ENCODE peak calls at places on chromosomes 16 and 17, in eight cellular contexts. K is stomach, S is HCT116, R is GM12878, J is spleen, U is Panc1, V is H1, M is esophagus muscularis mucosa. Y is an unnamed sample. For H3K9me3, the result is how much of the 10 kb centered on the place peaks cover.

GRCh38 chr17:69967910-69968411 is 107.1 kb upstream of the KCNJ16 start:
- DNase-seq in K (no peak), M (no peak), U (no peak), R (no peak), S (no peak), V (no peak), J (no peak), Y (no peak)

GRCh38 chr17:49875690-49876089 is 27.8 kb upstream of the TAC4 start:
- DNase-seq in R (no peak), U (no peak), J (no peak), V (no peak), M (no peak), S (no peak), K (no peak), Y (no peak)

GRCh38 chr17:74491645-74492044 is 25.2 kb downstream of the CD300A start:
- DNase-seq in K (no peak), R (no peak), M (no peak), S (no peak), U (no peak), V (no peak), J (no peak), Y (no peak)

GRCh38 chr16:593406-593805 is 3.5 kb downstream of the RAB40C start:
- DNase-seq in K (peak), U (no peak), M (no peak), R (no peak), S (no peak), V (no peak), J (no peak), Y (no peak)

GRCh38 chr16:57834936-57835335 is 32.6 kb upstream of the KIFC3 start:
- DNase-seq in K (no peak), S (no peak), V (no peak), R (no peak), M (no peak), U (no peak), J (no peak), Y (no peak)

GRCh38 chr17:32907583-32907982 is 20.4 kb upstream of the TMEM98 start:
- DNase-seq in U (no peak), M (no peak), R (no peak), K (no peak), J (no peak), V (no peak), S (no peak), Y (no peak)

GRCh38 chr16:2842340-2843000 is 12.4 kb downstream of the ZG16B start:
- DNase-seq in U (no peak), R (no peak), J (peak), V (peak), S (peak), M (no peak), K (peak), Y (no peak)

GRCh38 chr16:27208081-27208692 is 4.9 kb downstream of the KDM8 start:
- DNase-seq in S (no peak), M (no peak), U (no peak), V (no peak), R (no peak), J (no peak), K (no peak), Y (no peak)

GRCh38 chr16:53945996-53946395 is 242.0 kb downstream of the FTO start:
- DNase-seq in M (no peak), K (no peak), R (no peak), J (no peak), S (peak), V (no peak), U (peak), Y (no peak)

DNA sequence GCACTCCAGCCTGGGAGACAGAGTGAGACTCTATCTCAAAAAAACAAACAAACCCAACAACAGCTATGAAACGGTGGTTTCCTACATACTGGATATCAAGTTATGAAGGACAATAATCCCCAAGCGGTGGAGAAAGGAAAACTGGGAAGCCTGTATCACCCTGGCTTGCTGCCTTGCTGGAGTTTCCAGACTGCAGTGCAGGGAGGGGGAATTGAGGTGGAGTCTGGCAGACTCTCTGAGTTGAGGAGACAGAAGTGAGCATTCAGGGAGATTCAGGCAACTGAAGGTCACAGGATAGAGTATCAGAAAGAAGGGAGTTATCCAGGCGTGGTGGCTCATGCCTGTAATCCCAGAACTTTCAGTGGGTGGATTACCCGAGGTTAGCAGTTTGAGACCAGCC is 11.9 kb downstream of the QRICH2 start:
- DNase-seq in R (no peak), S (no peak), K (no peak), V (no peak), M (no peak), J (no peak), U (no peak), Y (no peak)
- TF ChIP-seq POLR2AphosphoS5 in R (no peak), S (no peak), K (no peak), V (no peak), M (no peak), J (no peak), U (no peak), Y (no peak)

GRCh38 chr17:72063262-72063661 is 57.6 kb upstream of the SOX9 start:
- DNase-seq in J (no peak), S (no peak), U (no peak), V (no peak), M (no peak), R (no peak), K (no peak), Y (no peak)
- H3K9me3 ChIP-seq in J (under half), S (under half), U (under half), V (under half), M (under half), R (under half), K (under half), Y (under half)

DNA sequence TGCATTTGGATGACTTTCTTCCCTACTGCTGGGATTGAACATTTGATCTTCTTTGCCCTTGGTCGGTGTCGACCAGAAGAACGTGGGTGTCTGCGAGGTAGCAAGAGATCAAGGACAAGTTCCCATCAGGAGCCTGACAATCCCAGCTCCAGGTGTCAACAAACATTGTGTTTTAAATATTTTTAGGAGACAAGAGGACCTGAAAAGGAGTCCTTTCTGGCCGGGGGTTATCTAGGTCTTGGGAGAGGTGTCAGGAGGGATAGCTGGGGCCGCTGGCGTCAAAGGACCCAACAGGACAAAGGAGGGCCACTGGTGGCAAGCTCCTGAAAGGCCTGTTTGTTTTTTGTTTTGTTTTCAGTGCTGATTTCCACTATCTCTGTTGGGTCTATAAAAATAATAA is 308.4 kb upstream of the ERCC4 start:
- DNase-seq in M (no peak), K (no peak), J (no peak), R (no peak), V (no peak), S (no peak), U (no peak), Y (no peak)
- TF ChIP-seq POLR2AphosphoS5 in M (no peak), K (no peak), J (no peak), R (no peak), V (no peak), S (no peak), U (no peak), Y (no peak)

GRCh38 chr17:45971698-45972141 is 27.3 kb upstream of the STH start:
- DNase-seq in M (no peak), U (no peak), S (no peak), R (no peak), J (no peak), K (no peak), V (peak), Y (no peak)
- H3K9me3 ChIP-seq in M (under half), U (under half), S (under half), R (under half), J (under half), K (under half), V (under half), Y (under half)

GRCh38 chr17:11467639-11468038 is 130.6 kb upstream of the DNAH9 start:
- DNase-seq in V (no peak), M (peak), R (no peak), J (no peak), U (no peak), K (no peak), S (no peak), Y (no peak)

GRCh38 chr17:11459780-11460426 is 138.4 kb upstream of the DNAH9 start:
- DNase-seq in K (no peak), J (no peak), M (peak), V (no peak), R (no peak), S (no peak), U (no peak), Y (no peak)

GRCh38 chr17:11461993-11462548 is 136.2 kb upstream of the DNAH9 start:
- DNase-seq in V (no peak), M (peak), K (no peak), S (no peak), R (no peak), J (no peak), U (no peak), Y (no peak)
- TF ChIP-seq POLR2AphosphoS5 in V (no peak), M (no peak), K (no peak), S (no peak), R (no peak), J (no peak), U (no peak), Y (no peak)

Y was measured in SK-N-MC.